ENCODE peak calls at places on chromosome 7, in seven cellular contexts. E is effector memory CD4-positive, alpha-beta T cell; T is gastrocnemius medialis; U is heart right ventricle; H is GM23248; Q is thoracic aorta; B is neuronal stem cell. K is an unnamed sample.

GRCh38 chr7:124440081-124440480 is 325.5 kb downstream of the GPR37 start:
- DNase-seq in E (no peak), T (no peak), U (no peak), H (no peak), Q (no peak), B (no peak), K (no peak)

GRCh38 chr7:30843741-30844482 is 67.7 kb upstream of the AQP1 start:
- DNase-seq in E (no peak), T (no peak), U (no peak), H (no peak), Q (no peak), B (no peak), K (no peak)

GRCh38 chr7:116786791-116787443 is 75.5 kb upstream of the CAPZA2 start:
- DNase-seq in E (no peak), T (no peak), U (peak; percentile 19), H (peak; percentile 51), Q (no peak), B (peak; percentile 6), K (no peak)

GRCh38 chr7:29408841-29409243 is 154.8 kb upstream of the PRR15 start:
- DNase-seq in E (no peak), T (no peak), U (peak; percentile 65), H (peak; percentile 89), Q (peak; percentile 11), B (peak; percentile 78), K (peak; percentile 44)

GRCh38 chr7:133477786-133478185 is 224.9 kb downstream of the EXOC4 start:
- DNase-seq in E (no peak), T (no peak), U (no peak), H (no peak), Q (no peak), B (no peak), K (no peak)

GRCh38 chr7:66348959-66349358 is 143.8 kb downstream of the TPST1 start:
- DNase-seq in E (no peak), T (no peak), U (no peak), H (no peak), Q (no peak), B (no peak), K (no peak)

GRCh38 chr7:27950123-27950522 is 210.2 kb downstream of the TAX1BP1 start:
- DNase-seq in E (no peak), T (no peak), U (peak; percentile 69), H (no peak), Q (no peak), B (no peak), K (no peak)

GRCh38 chr7:134366481-134366880 is 49.8 kb upstream of the SLC35B4 start:
- DNase-seq in E (no peak), T (no peak), U (no peak), H (peak; percentile 40), Q (no peak), B (no peak), K (no peak)

GRCh38 chr7:151459726-151460473 is 20.0 kb upstream of the CRYGN start:
- DNase-seq in E (no peak), T (peak; percentile 91), U (peak; percentile 79), H (peak; percentile 89), Q (peak; percentile 65), B (peak; percentile 33), K (no peak)

GRCh38 chr7:54978364-54979116 is 40.3 kb upstream of the EGFR start:
- DNase-seq in E (no peak), T (no peak), U (no peak), H (no peak), Q (no peak), B (no peak), K (no peak)

GRCh38 chr7:127909424-127910152 is 121.6 kb downstream of the LRRC4 start:
- DNase-seq in E (no peak), T (no peak), U (no peak), H (no peak), Q (no peak), B (no peak), K (no peak)

GRCh38 chr7:158805937-158806336 is 23.4 kb downstream of the ESYT2 start:
- DNase-seq in E (no peak), T (no peak), U (no peak), H (no peak), Q (no peak), B (no peak), K (no peak)

GRCh38 chr7:129530881-129531391 is 28.6 kb downstream of the SMKR1 start:
- DNase-seq in E (no peak), T (no peak), U (no peak), H (peak; percentile 95), Q (no peak), B (no peak), K (no peak)

GRCh38 chr7:45968312-45968711 is 47.2 kb upstream of the IGFBP3 start:
- DNase-seq in E (no peak), T (no peak), U (no peak), H (no peak), Q (no peak), B (no peak), K (no peak)

GRCh38 chr7:35593896-35594295 is 101.0 kb downstream of the HERPUD2 start:
- DNase-seq in E (no peak), T (no peak), U (no peak), H (no peak), Q (no peak), B (peak; percentile 6), K (peak; percentile 24)

GRCh38 chr7:87318741-87319140 is 26.7 kb upstream of the CROT start:
- DNase-seq in E (no peak), T (no peak), U (no peak), H (no peak), Q (no peak), B (no peak), K (no peak)

GRCh38 chr7:42083284-42083683 is 153.7 kb downstream of the GLI3 start:
- DNase-seq in E (no peak), T (no peak), U (no peak), H (no peak), Q (no peak), B (no peak), K (no peak)

DNA sequence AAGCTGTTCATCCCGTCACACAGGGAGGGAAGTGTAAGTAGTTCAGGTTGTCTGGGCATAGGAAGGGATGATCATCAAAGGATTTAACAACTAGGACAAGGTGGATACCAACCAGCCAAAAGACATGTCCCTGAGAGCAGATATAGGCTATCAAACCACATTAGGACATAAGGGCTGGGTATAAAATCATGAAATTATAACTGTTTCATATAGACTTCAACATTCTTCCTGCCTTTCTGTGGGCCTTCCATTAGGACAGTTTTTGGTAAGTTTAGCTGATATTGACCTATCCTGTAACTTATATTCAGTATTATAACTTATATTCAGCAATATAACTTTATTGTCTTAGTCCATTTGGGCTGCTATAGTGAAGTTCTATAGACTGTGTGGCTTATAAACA is 190.9 kb downstream of the PAXIP1 start:
- DNase-seq in E (no peak), T (no peak), U (no peak), H (no peak), Q (no peak), B (no peak), K (no peak)
- H3K9me3 ChIP-seq in E (no peaks in the 10 kb centered on the region), T (no peaks in the 10 kb centered on the region), U (peaks cover 21% of the 10 kb centered on the region), H (no peaks in the 10 kb centered on the region), Q (peaks cover 6% of the 10 kb centered on the region), B (no peaks in the 10 kb centered on the region), K (peaks cover 16% of the 10 kb centered on the region)

GRCh38 chr7:43723002-43723331 is 6.4 kb downstream of the COA1 start:
- DNase-seq in E (no peak), T (no peak), U (no peak), H (no peak), Q (no peak), B (no peak), K (no peak)

GRCh38 chr7:43726466-43726865 is 2.9 kb downstream of the COA1 start:
- DNase-seq in E (no peak), T (no peak), U (no peak), H (peak; percentile 23), Q (no peak), B (no peak), K (no peak)

GRCh38 chr7:43727003-43727402 is 2.3 kb downstream of the COA1 start:
- DNase-seq in E (no peak), T (no peak), U (no peak), H (no peak), Q (no peak), B (no peak), K (no peak)

GRCh38 chr7:43727494-43727893 is 1.8 kb downstream of the COA1 start:
- DNase-seq in E (no peak), T (no peak), U (no peak), H (no peak), Q (no peak), B (no peak), K (no peak)

DNA sequence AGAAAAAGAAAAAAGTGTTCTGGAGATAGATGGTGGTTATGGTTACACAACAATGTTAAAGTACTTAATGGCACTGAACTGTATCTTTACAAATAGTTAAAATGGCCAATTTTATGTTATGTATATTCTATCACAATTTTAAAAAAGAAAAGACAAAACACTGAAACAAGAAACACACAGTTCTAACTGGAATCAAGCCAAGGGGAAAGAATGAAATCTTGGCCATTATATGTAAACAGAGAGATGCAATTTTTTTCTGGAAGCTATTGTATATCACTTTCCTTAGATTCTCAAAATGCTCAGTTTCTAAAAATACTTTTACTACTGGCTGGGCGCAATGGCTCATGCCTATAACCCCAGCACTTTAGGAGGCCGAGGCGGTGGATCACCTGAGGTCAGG is 4.1 kb downstream of the COA1 start:
- DNase-seq in E (no peak), T (no peak), U (no peak), H (no peak), Q (no peak), B (no peak), K (no peak)
- H3K4me1 ChIP-seq in E (peaks cover 8% of the 10 kb centered on the region), T (peaks cover 63% of the 10 kb centered on the region), U (peaks cover 14% of the 10 kb centered on the region), H (peaks cover 16% of the 10 kb centered on the region), Q (peaks cover 16% of the 10 kb centered on the region), B (no peaks in the 10 kb centered on the region), K (peaks cover 37% of the 10 kb centered on the region)

GRCh38 chr7:147833549-147833948 is 757.0 kb upstream of the C7orf33 start:
- DNase-seq in E (no peak), T (no peak), U (no peak), H (no peak), Q (no peak), B (peak; percentile 4), K (no peak)
- H3K27ac ChIP-seq in E (no peak overlapping the region), T (no peak overlapping the region), U (no peak overlapping the region), H (no peak overlapping the region), Q (no peak overlapping the region), B (no peak overlapping the region), K (no peak overlapping the region)

DNA sequence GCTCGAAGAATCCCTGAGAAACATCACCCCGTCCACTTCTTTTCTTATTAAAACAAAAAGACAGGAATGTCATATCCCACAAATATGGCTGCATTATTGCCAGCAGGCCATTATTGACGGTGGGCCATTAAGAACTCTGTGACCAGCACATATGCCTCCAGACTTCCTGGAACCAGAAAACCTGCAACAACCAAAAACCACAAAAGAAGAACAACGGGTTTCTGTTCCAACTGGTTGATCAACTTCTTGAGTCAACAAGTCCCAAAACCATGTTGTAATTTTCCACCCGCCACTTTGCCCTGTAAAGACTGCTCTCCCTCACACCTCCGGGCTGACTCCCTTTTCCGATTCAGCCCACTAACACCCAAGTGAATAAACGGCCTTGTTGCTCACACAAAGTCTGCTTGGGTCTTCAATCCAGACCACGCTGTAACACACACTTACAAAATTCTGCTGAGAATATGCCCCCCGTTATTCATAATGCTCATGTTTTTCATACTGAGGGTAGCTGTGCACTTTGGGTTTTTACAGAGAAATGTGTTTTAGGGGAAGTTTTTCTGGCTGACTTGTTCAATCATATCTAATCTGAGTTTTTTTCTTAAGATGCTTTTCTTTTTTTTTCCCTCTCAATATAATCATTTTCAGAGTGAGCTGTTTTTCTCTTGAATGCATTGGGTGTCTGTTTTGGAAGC is 20.7 kb downstream of the ZNF107 start:
- DNase-seq in E (no peak), T (no peak), U (no peak), H (no peak), Q (no peak), B (no peak), K (no peak)
- H3K9me3 ChIP-seq in E (no peaks in the 10 kb centered on the region), T (no peaks in the 10 kb centered on the region), U (no peaks in the 10 kb centered on the region), H (no peaks in the 10 kb centered on the region), Q (no peaks in the 10 kb centered on the region), B (peaks cover 87% of the 10 kb centered on the region), K (peaks cover 88% of the 10 kb centered on the region)

K was measured in CD4-positive, CD25-positive, alpha-beta regulatory T cell.